ENCODE peak calls at places on chromosomes 7 and 10, in ten cellular contexts. E is aorta; M is CD4-positive, alpha-beta memory T cell; A is bronchial epithelial cell; J is endothelial cell of umbilical vein; D is fibroblast of mammary gland; F is mucosa of descending colon; W is heart right ventricle; I is GM23338; B is upper lobe of right lung. Y is an unnamed sample.

GRCh38 chr7:78953090-78953489 is 500.4 kb downstream of the MAGI2 start:
- DNase-seq in J (no peak), F (no peak), D (peak), E (no peak), B (no peak), I (no peak), A (no peak), W (no peak), M (no peak), Y (no peak)

GRCh38 chr10:100745882-100746412 is 565 bp downstream of the PAX2 start:
- DNase-seq in I (peak), J (no peak), A (no peak), E (no peak), W (no peak), D (no peak), B (no peak), F (no peak), M (no peak), Y (no peak)

GRCh38 chr10:28113202-28113601 is 114.3 kb upstream of the ODAD2 start:
- DNase-seq in W (no peak), D (no peak), B (no peak), E (no peak), J (no peak), I (no peak), A (no peak), F (no peak), M (no peak), Y (no peak)

GRCh38 chr7:9645756-9646155 is 1212.3 kb downstream of the NXPH1 start:
- DNase-seq in J (no peak), A (no peak), B (no peak), E (no peak), M (no peak), D (no peak), F (no peak), W (no peak), I (no peak), Y (no peak)

GRCh38 chr7:72015106-72015505 is 397.0 kb downstream of the CALN1 start:
- DNase-seq in D (no peak), A (no peak), B (no peak), I (no peak), M (no peak), J (no peak), F (no peak), W (no peak), E (no peak), Y (no peak)

GRCh38 chr10:129141492-129141891 is 325.5 kb upstream of the MGMT start:
- DNase-seq in F (no peak), B (no peak), J (no peak), I (no peak), A (no peak), E (no peak), M (no peak), W (no peak), D (no peak), Y (no peak)

GRCh38 chr7:12130664-12131063 is 80.4 kb upstream of the TMEM106B start:
- DNase-seq in W (no peak), J (no peak), I (no peak), E (no peak), F (no peak), A (peak), B (no peak), M (no peak), D (no peak), Y (no peak)

GRCh38 chr10:98264378-98265065 is 3.5 kb downstream of the LOXL4 start:
- DNase-seq in M (no peak), E (no peak), W (no peak), A (no peak), D (no peak), I (no peak), F (no peak), J (no peak), B (no peak), Y (no peak)

GRCh38 chr7:141024668-141025067 is 9.9 kb upstream of the MRPS33 start:
- DNase-seq in B (no peak), D (no peak), I (no peak), W (no peak), M (no peak), A (no peak), F (no peak), E (no peak), J (no peak), Y (no peak)

GRCh38 chr10:32577448-32577847 is 131.5 kb downstream of the CCDC7 start:
- DNase-seq in F (no peak), W (no peak), I (no peak), E (no peak), M (no peak), A (peak), B (no peak), D (peak), J (no peak), Y (no peak)

GRCh38 chr10:112732277-112732891 is 217.7 kb upstream of the TCF7L2 start:
- DNase-seq in I (no peak), M (no peak), J (peak), A (peak), E (no peak), F (no peak), W (peak), B (no peak), D (peak), Y (no peak)

GRCh38 chr7:219581-220150 is 27.3 kb downstream of the FAM20C start:
- DNase-seq in B (no peak), J (no peak), M (no peak), W (no peak), A (no peak), I (no peak), D (no peak), F (no peak), E (no peak), Y (no peak)

GRCh38 chr10:124686707-124687376 is 57.3 kb downstream of the FAM53B start:
- DNase-seq in M (no peak), J (peak), I (no peak), E (peak), F (no peak), W (peak), A (no peak), D (no peak), B (no peak), Y (no peak)

GRCh38 chr7:35697414-35698175 is 2.7 kb upstream of the HERPUD2 start:
- DNase-seq in B (no peak), I (no peak), J (peak), A (peak), E (no peak), F (no peak), W (no peak), M (no peak), D (peak), Y (no peak)

GRCh38 chr7:101936612-101937231 is 119.3 kb downstream of the CUX1 start:
- DNase-seq in I (peak), A (no peak), J (peak), W (peak), F (peak), B (peak), D (peak), M (no peak), E (peak), Y (peak)

GRCh38 chr10:11658801-11659368 is 47.4 kb upstream of the USP6NL start:
- DNase-seq in W (no peak), I (no peak), A (peak), F (peak), B (no peak), M (no peak), J (no peak), E (no peak), D (no peak), Y (no peak)

GRCh38 chr10:121854809-121855445 is 72.9 kb downstream of the ATE1 start:
- DNase-seq in I (peak), D (no peak), W (no peak), A (no peak), F (no peak), M (no peak), B (no peak), E (no peak), J (no peak), Y (no peak)

GRCh38 chr7:7751243-7752092 is 33.1 kb upstream of the RPA3 start:
- DNase-seq in W (no peak), J (no peak), E (no peak), I (no peak), F (peak), B (no peak), D (no peak), A (no peak), M (no peak), Y (no peak)

GRCh38 chr7:116862234-116863167 is at the start of gene CAPZA2:
- DNase-seq in E (peak), D (peak), A (peak), F (peak), M (peak), I (peak), B (peak), W (peak), J (peak), Y (peak)

GRCh38 chr7:135372222-135372621 is 137.7 kb downstream of the CNOT4 start:
- DNase-seq in J (no peak), D (no peak), A (no peak), B (no peak), F (no peak), I (no peak), E (no peak), M (no peak), W (no peak), Y (no peak)

GRCh38 chr10:97124211-97124610 is 61.5 kb downstream of the SLIT1 start:
- DNase-seq in F (no peak), W (no peak), M (no peak), D (no peak), J (no peak), A (no peak), I (no peak), E (no peak), B (no peak), Y (peak)

GRCh38 chr10:133332936-133333699 is 3.6 kb downstream of the CALY start:
- DNase-seq in D (no peak), B (no peak), F (no peak), E (peak), J (no peak), W (no peak), I (no peak), M (no peak), A (no peak), Y (no peak)

GRCh38 chr10:133326745-133327650 is 9.7 kb downstream of the CALY start:
- DNase-seq in E (peak), W (no peak), B (no peak), F (no peak), M (no peak), D (peak), J (no peak), I (no peak), A (no peak), Y (no peak)

GRCh38 chr10:133328358-133329343 is 8.0 kb downstream of the CALY start:
- DNase-seq in W (no peak), J (no peak), A (no peak), M (no peak), I (no peak), F (no peak), E (peak), B (no peak), D (no peak), Y (no peak)

GRCh38 chr10:133327651-133328357 is 8.9 kb downstream of the CALY start:
- DNase-seq in F (no peak), B (no peak), I (no peak), J (no peak), W (no peak), E (peak), M (no peak), D (peak), A (no peak), Y (no peak)

GRCh38 chr10:133329401-133330202 is 7.1 kb downstream of the CALY start:
- DNase-seq in F (peak), M (peak), W (peak), B (peak), J (peak), A (peak), I (peak), E (peak), D (peak), Y (peak)
- H3K4me3 ChIP-seq in F (no peak), M (no peak), W (no peak), B (no peak), J (no peak), A (no peak), I (peak), E (no peak), D (peak), Y (no peak)

DNA sequence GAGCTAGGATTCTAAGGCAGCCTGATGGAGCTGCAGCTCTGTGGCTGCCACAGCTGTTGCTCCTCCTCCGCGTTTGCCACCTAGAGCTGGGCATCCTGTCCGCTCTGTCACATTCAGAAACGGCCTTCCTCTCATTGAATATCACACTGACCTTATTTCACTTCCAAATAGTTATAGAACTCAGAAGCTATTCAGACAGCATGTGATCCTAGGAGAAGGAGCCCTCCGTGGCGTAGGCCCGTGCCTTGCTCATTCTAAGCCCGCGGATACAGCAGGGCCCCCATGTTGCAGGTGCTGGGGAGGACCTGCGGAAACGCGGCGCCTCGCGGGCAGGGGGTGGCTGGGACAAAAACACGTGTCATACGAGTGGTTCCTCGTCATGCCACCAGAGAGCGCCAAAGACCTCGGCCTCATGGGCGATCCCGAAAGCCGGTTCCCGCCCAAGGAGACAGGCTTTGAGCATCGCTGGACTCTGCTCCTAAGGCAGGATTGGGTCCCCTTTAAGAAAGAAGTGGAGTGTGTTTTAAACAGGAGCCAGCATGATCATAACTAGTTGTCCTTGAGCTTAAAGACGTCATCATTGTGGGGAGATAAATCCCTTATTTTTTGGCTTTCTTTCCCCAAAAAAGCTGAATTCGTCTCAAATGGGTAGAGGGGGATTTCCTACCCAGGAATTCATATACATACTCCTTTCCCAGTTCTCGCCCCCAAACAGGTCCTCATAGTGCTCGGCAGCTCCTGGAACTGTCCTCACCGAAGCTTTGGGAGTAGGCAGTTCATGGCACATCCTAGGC is 17.9 kb upstream of the FIGNL1 start:
- DNase-seq in M (peak), W (peak), A (peak), F (peak), B (peak), J (peak), D (peak), I (peak), E (peak), Y (peak)
- H3K4me3 ChIP-seq in M (peak), W (no peak), A (no peak), F (no peak), B (no peak), J (no peak), D (no peak), I (peak), E (no peak), Y (no peak)

GRCh38 chr7:2760098-2760889 is 72.3 kb downstream of the AMZ1 start:
- DNase-seq in J (peak), D (peak), A (peak), M (no peak), B (peak), W (peak), F (peak), E (peak), I (peak), Y (peak)
- H3K4me3 ChIP-seq in J (no peak), D (no peak), A (no peak), M (no peak), B (no peak), W (no peak), F (no peak), E (no peak), I (no peak), Y (no peak)

GRCh38 chr10:69572159-69573055 is 815 bp downstream of the NEUROG3 start:
- DNase-seq in M (peak), A (no peak), J (no peak), W (no peak), E (peak), B (no peak), I (peak), F (no peak), D (peak), Y (no peak)
- H3K4me3 ChIP-seq in M (peak), A (no peak), J (no peak), W (peak), E (no peak), B (peak), I (peak), F (no peak), D (no peak), Y (peak)